ENCODE peak calls at places on chromosome X, in five cellular contexts. One of them, this sample, is unnamed. For H3K4me1 and H3K27me3, the result is how much of the 10 kb centered on the place peaks cover.

GRCh38 chrX:8084023-8084422 is 87.0 kb downstream of the VCX2 start:
- DNase-seq in GM23248: no peak
- DNase-seq in breast epithelium: no peak
- DNase-seq in iPS DF 6.9: no peak
- DNase-seq in transverse colon: no peak
- DNase-seq in this sample: peak

GRCh38 chrX:49001521-49002090 is 458 bp downstream of the GRIPAP1 start:
- DNase-seq in GM23248: peak
- DNase-seq in breast epithelium: no peak
- DNase-seq in iPS DF 6.9: no peak
- DNase-seq in transverse colon: peak
- DNase-seq in this sample: peak

GRCh38 chrX:120147537-120147936 is 10.9 kb upstream of the RHOXF2 start:
- DNase-seq in GM23248: no peak
- DNase-seq in breast epithelium: no peak
- DNase-seq in iPS DF 6.9: no peak
- DNase-seq in transverse colon: no peak
- DNase-seq in this sample: no peak

GRCh38 chrX:85327060-85327333 is 52.5 kb downstream of the POF1B start:
- DNase-seq in GM23248: no peak
- DNase-seq in breast epithelium: no peak
- DNase-seq in iPS DF 6.9: no peak
- DNase-seq in transverse colon: no peak
- DNase-seq in this sample: no peak

GRCh38 chrX:22041931-22042530 is 9.9 kb downstream of the PHEX start:
- DNase-seq in GM23248: no peak
- DNase-seq in breast epithelium: no peak
- DNase-seq in iPS DF 6.9: no peak
- DNase-seq in transverse colon: no peak
- DNase-seq in this sample: no peak

GRCh38 chrX:63889001-63889400 is 104.0 kb upstream of the ARHGEF9 start:
- DNase-seq in GM23248: peak
- DNase-seq in breast epithelium: no peak
- DNase-seq in iPS DF 6.9: no peak
- DNase-seq in transverse colon: no peak
- DNase-seq in this sample: peak

GRCh38 chrX:20857746-20858145 is 516.5 kb upstream of the CNKSR2 start:
- DNase-seq in GM23248: peak
- DNase-seq in breast epithelium: no peak
- DNase-seq in iPS DF 6.9: no peak
- DNase-seq in transverse colon: no peak
- DNase-seq in this sample: no peak

GRCh38 chrX:26470946-26471345 is 255.0 kb downstream of the MAGEB5 start:
- DNase-seq in GM23248: no peak
- DNase-seq in breast epithelium: no peak
- DNase-seq in iPS DF 6.9: no peak
- DNase-seq in transverse colon: no peak
- DNase-seq in this sample: no peak

GRCh38 chrX:24672701-24673190 is 21.0 kb upstream of the POLA1 start:
- DNase-seq in GM23248: no peak
- DNase-seq in breast epithelium: no peak
- DNase-seq in iPS DF 6.9: no peak
- DNase-seq in transverse colon: no peak
- DNase-seq in this sample: no peak

GRCh38 chrX:153766098-153766817 is 2.2 kb downstream of the PLXNB3 start:
- DNase-seq in GM23248: peak
- DNase-seq in breast epithelium: no peak
- DNase-seq in iPS DF 6.9: no peak
- DNase-seq in transverse colon: peak
- DNase-seq in this sample: peak

GRCh38 chrX:291411-291901 is 10.3 kb downstream of the PLCXD1 start:
- DNase-seq in GM23248: no peak
- DNase-seq in breast epithelium: no peak
- DNase-seq in iPS DF 6.9: no peak
- DNase-seq in transverse colon: no peak
- DNase-seq in this sample: no peak

GRCh38 chrX:10098235-10098819 is 58.4 kb upstream of the CLCN4 start:
- DNase-seq in GM23248: peak
- DNase-seq in breast epithelium: no peak
- DNase-seq in iPS DF 6.9: no peak
- DNase-seq in transverse colon: no peak
- DNase-seq in this sample: no peak

GRCh38 chrX:40145001-40145631 is 47.4 kb upstream of the BCOR start:
- DNase-seq in GM23248: peak
- DNase-seq in breast epithelium: no peak
- DNase-seq in iPS DF 6.9: no peak
- DNase-seq in transverse colon: no peak
- DNase-seq in this sample: no peak

GRCh38 chrX:18701621-18702361 is 5.7 kb upstream of the PPEF1 start:
- DNase-seq in GM23248: no peak
- DNase-seq in breast epithelium: no peak
- DNase-seq in iPS DF 6.9: no peak
- DNase-seq in transverse colon: peak
- DNase-seq in this sample: no peak

GRCh38 chrX:130994671-130995070 is 63.5 kb upstream of the ARHGAP36 start:
- DNase-seq in GM23248: peak
- DNase-seq in breast epithelium: no peak
- DNase-seq in iPS DF 6.9: peak
- DNase-seq in transverse colon: no peak
- DNase-seq in this sample: no peak

GRCh38 chrX:140141444-140142029 is 176.2 kb upstream of the CXorf66 start:
- DNase-seq in GM23248: peak
- DNase-seq in breast epithelium: no peak
- DNase-seq in iPS DF 6.9: no peak
- DNase-seq in transverse colon: peak
- DNase-seq in this sample: no peak

GRCh38 chrX:153554519-153555167 is 37.2 kb downstream of the ATP2B3 start:
- DNase-seq in GM23248: peak
- DNase-seq in breast epithelium: peak
- DNase-seq in iPS DF 6.9: no peak
- DNase-seq in transverse colon: peak
- DNase-seq in this sample: no peak

GRCh38 chrX:34563809-34564208 is 93.3 kb downstream of the TMEM47 start:
- DNase-seq in GM23248: peak
- DNase-seq in breast epithelium: no peak
- DNase-seq in iPS DF 6.9: no peak
- DNase-seq in transverse colon: no peak
- DNase-seq in this sample: peak

GRCh38 chrX:6026980-6027379 is 201.7 kb downstream of the NLGN4X start:
- DNase-seq in GM23248: no peak
- DNase-seq in breast epithelium: no peak
- DNase-seq in iPS DF 6.9: no peak
- DNase-seq in transverse colon: no peak
- DNase-seq in this sample: no peak

GRCh38 chrX:40065291-40066046 is 32.3 kb downstream of the BCOR start:
- DNase-seq in GM23248: no peak
- DNase-seq in breast epithelium: no peak
- DNase-seq in iPS DF 6.9: no peak
- DNase-seq in transverse colon: no peak
- DNase-seq in this sample: no peak

GRCh38 chrX:40646489-40647306 is 663 bp downstream of the CXorf38 start:
- DNase-seq in GM23248: peak
- DNase-seq in breast epithelium: peak
- DNase-seq in iPS DF 6.9: no peak
- DNase-seq in transverse colon: peak
- DNase-seq in this sample: no peak

GRCh38 chrX:112043997-112044396 is 38.6 kb downstream of the TRPC5 start:
- DNase-seq in GM23248: peak
- DNase-seq in breast epithelium: no peak
- DNase-seq in iPS DF 6.9: no peak
- DNase-seq in transverse colon: no peak
- DNase-seq in this sample: no peak

GRCh38 chrX:112053169-112053568 is 29.4 kb downstream of the TRPC5 start:
- DNase-seq in GM23248: no peak
- DNase-seq in breast epithelium: no peak
- DNase-seq in iPS DF 6.9: no peak
- DNase-seq in transverse colon: no peak
- DNase-seq in this sample: no peak

GRCh38 chrX:112051546-112051945 is 31.0 kb downstream of the TRPC5 start:
- DNase-seq in GM23248: no peak
- DNase-seq in breast epithelium: no peak
- DNase-seq in iPS DF 6.9: no peak
- DNase-seq in transverse colon: no peak
- DNase-seq in this sample: no peak

DNA sequence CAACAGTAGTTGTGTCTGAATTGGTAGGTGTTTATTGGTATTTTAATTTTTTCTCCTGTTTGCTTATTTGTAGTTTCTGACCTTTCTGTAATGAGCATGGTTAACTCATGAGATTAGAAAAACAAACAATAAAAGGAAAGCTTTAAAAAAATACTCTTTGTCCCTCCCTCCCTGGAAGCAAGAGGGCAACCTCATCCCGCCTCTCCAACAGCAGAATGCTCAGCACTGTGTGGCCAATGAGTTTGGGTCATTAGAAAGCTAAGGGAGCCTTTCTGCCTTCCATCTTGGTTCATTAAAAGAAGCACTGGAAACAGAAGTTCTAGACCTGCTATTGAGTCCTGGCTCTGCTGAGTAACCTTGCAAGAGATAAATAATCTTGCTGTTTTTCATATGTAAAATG is 33.9 kb downstream of the TRPC5 start:
- DNase-seq in GM23248: no peak
- DNase-seq in breast epithelium: no peak
- DNase-seq in iPS DF 6.9: no peak
- DNase-seq in transverse colon: no peak
- DNase-seq in this sample: no peak
- H3K4me1 ChIP-seq in GM23248: under half
- H3K4me1 ChIP-seq in breast epithelium: under half
- H3K4me1 ChIP-seq in iPS DF 6.9: under half
- H3K4me1 ChIP-seq in transverse colon: under half
- H3K4me1 ChIP-seq in this sample: under half

GRCh38 chrX:107773906-107774435 is 1.6 kb downstream of the TSC22D3 start:
- DNase-seq in GM23248: no peak
- DNase-seq in breast epithelium: no peak
- DNase-seq in iPS DF 6.9: no peak
- DNase-seq in transverse colon: no peak
- DNase-seq in this sample: no peak

GRCh38 chrX:107769581-107770317 is 5.8 kb downstream of the TSC22D3 start:
- DNase-seq in GM23248: no peak
- DNase-seq in breast epithelium: no peak
- DNase-seq in iPS DF 6.9: no peak
- DNase-seq in transverse colon: no peak
- DNase-seq in this sample: no peak

GRCh38 chrX:107775000-107775733 is 420 bp downstream of the TSC22D3 start:
- DNase-seq in GM23248: no peak
- DNase-seq in breast epithelium: no peak
- DNase-seq in iPS DF 6.9: no peak
- DNase-seq in transverse colon: peak
- DNase-seq in this sample: no peak

GRCh38 chrX:107775734-107776511 is at the start of gene TSC22D3:
- DNase-seq in GM23248: peak
- DNase-seq in breast epithelium: peak
- DNase-seq in iPS DF 6.9: no peak
- DNase-seq in transverse colon: peak
- DNase-seq in this sample: peak

GRCh38 chrX:107773206-107773605 is 2.4 kb downstream of the TSC22D3 start:
- DNase-seq in GM23248: no peak
- DNase-seq in breast epithelium: no peak
- DNase-seq in iPS DF 6.9: no peak
- DNase-seq in transverse colon: no peak
- DNase-seq in this sample: no peak
- H3K27me3 ChIP-seq in GM23248: under half
- H3K27me3 ChIP-seq in breast epithelium: under half
- H3K27me3 ChIP-seq in iPS DF 6.9: under half
- H3K27me3 ChIP-seq in transverse colon: under half
- H3K27me3 ChIP-seq in this sample: under half

GRCh38 chrX:56833626-56834025 is 104.6 kb downstream of the NBDY start:
- DNase-seq in GM23248: no peak
- DNase-seq in breast epithelium: no peak
- DNase-seq in iPS DF 6.9: no peak
- DNase-seq in transverse colon: no peak
- DNase-seq in this sample: no peak
- H3K27ac ChIP-seq in GM23248: no peak
- H3K27ac ChIP-seq in breast epithelium: no peak
- H3K27ac ChIP-seq in iPS DF 6.9: no peak
- H3K27ac ChIP-seq in transverse colon: no peak
- H3K27ac ChIP-seq in this sample: no peak

DNA sequence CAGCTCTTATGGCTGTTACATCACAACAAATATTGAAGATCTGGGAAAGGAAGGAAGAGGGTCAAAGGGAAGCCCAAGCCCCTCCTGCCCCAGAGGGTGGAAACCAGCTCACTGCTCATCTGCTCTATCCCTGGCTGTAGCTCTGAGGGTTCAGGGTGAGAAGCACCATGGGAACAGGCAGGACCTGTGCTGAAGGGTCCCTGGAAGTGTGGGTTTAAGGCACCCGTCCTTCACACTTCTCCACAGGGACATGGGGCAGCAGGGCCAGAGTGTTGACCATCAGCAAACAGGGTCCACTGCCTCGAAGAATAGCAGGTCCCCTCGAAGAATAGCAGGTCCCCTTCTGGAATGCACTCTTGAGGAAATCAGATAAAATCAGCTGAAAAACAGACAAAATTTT is 4.4 kb downstream of the RTL5 start:
- DNase-seq in GM23248: no peak
- DNase-seq in breast epithelium: no peak
- DNase-seq in iPS DF 6.9: no peak
- DNase-seq in transverse colon: no peak
- DNase-seq in this sample: no peak
- H3K4me1 ChIP-seq in GM23248: under half
- H3K4me1 ChIP-seq in breast epithelium: under half
- H3K4me1 ChIP-seq in iPS DF 6.9: under half
- H3K4me1 ChIP-seq in transverse colon: under half
- H3K4me1 ChIP-seq in this sample: under half

GRCh38 chrX:119134466-119134865 is 6.9 kb upstream of the KIAA1210 start:
- DNase-seq in GM23248: no peak
- DNase-seq in breast epithelium: no peak
- DNase-seq in iPS DF 6.9: no peak
- DNase-seq in transverse colon: no peak
- DNase-seq in this sample: no peak
- H3K27me3 ChIP-seq in GM23248: under half
- H3K27me3 ChIP-seq in breast epithelium: under half
- H3K27me3 ChIP-seq in iPS DF 6.9: under half
- H3K27me3 ChIP-seq in transverse colon: under half
- H3K27me3 ChIP-seq in this sample: under half

GRCh38 chrX:11164433-11164832 is 53.3 kb downstream of the HCCS start:
- DNase-seq in GM23248: no peak
- DNase-seq in breast epithelium: no peak
- DNase-seq in iPS DF 6.9: no peak
- DNase-seq in transverse colon: no peak
- DNase-seq in this sample: no peak
- H3K27ac ChIP-seq in GM23248: no peak
- H3K27ac ChIP-seq in breast epithelium: no peak
- H3K27ac ChIP-seq in iPS DF 6.9: no peak
- H3K27ac ChIP-seq in transverse colon: no peak
- H3K27ac ChIP-seq in this sample: no peak